ENCODE peak calls at places on chromosomes 16 and 17, in nine cellular contexts. R, E, U, C, P, F, O, H and Q are unnamed samples.
A peak's percentile ranks its signal among the peaks of the same experiment; 100 is the strongest.

GRCh38 chr17:50676065-50676975 is 31.4 kb downstream of the ANKRD40 start:
- DNase-seq in C (no peak), F (peak; percentile 55), E (no peak), O (no peak), H (no peak), P (no peak), R (peak; percentile 1), U (no peak), Q (no peak)

GRCh38 chr17:35082073-35082657 is 18.7 kb upstream of the RFFL start:
- DNase-seq in P (no peak), H (no peak), R (peak; percentile 34), E (peak; percentile 79), C (no peak), F (no peak), U (no peak), O (no peak), Q (no peak)

GRCh38 chr16:9049241-9049640 is 42.2 kb upstream of the HAPSTR1 start:
- DNase-seq in P (no peak), E (no peak), U (no peak), O (no peak), H (no peak), R (no peak), C (no peak), F (no peak), Q (no peak)

GRCh38 chr17:37047631-37048104 is 98.9 kb downstream of the AATF start:
- DNase-seq in H (peak; percentile 62), E (peak; percentile 69), O (peak; percentile 92), R (peak; percentile 88), P (peak; percentile 96), F (peak; percentile 83), C (peak; percentile 96), U (peak; percentile 85), Q (peak; percentile 93)

GRCh38 chr17:50185724-50186545 is 15.5 kb downstream of the COL1A1 start:
- DNase-seq in U (no peak), R (no peak), C (no peak), P (no peak), E (no peak), H (no peak), O (no peak), F (no peak), Q (no peak)

GRCh38 chr17:29400818-29401217 is 10.7 kb downstream of the TAOK1 start:
- DNase-seq in P (no peak), E (no peak), F (no peak), R (no peak), C (no peak), U (no peak), O (no peak), H (no peak), Q (no peak)

GRCh38 chr16:2465653-2466415 is 5.3 kb upstream of the NTN3 start:
- DNase-seq in P (peak; percentile 56), O (peak; percentile 50), E (no peak), F (no peak), C (peak; percentile 75), U (no peak), R (no peak), H (no peak), Q (peak; percentile 46)

GRCh38 chr16:84593825-84594724 is 23.8 kb downstream of the COTL1 start:
- DNase-seq in O (no peak), R (no peak), U (peak; percentile 86), E (no peak), P (no peak), F (peak; percentile 85), H (peak; percentile 63), C (peak; percentile 64), Q (peak; percentile 70)

GRCh38 chr17:45334231-45334630 is 17.4 kb upstream of the MAP3K14 start:
- DNase-seq in C (no peak), U (no peak), R (no peak), E (no peak), F (no peak), O (no peak), P (peak; percentile 58), H (no peak), Q (no peak)

GRCh38 chr17:17919169-17920107 is 52.8 kb downstream of the TOM1L2 start:
- DNase-seq in O (peak; percentile 81), U (peak; percentile 76), C (peak; percentile 89), F (peak; percentile 72), P (peak; percentile 90), H (peak; percentile 48), R (peak; percentile 76), E (peak; percentile 76), Q (peak; percentile 85)

GRCh38 chr17:21095735-21096134 is 31.0 kb upstream of the DHRS7B start:
- DNase-seq in F (no peak), O (no peak), H (no peak), R (no peak), C (peak; percentile 34), P (peak; percentile 53), U (no peak), E (no peak), Q (peak; percentile 24)